ENCODE peak calls at places on chromosomes 12 and 14, in four cellular contexts. U is choroid plexus epithelial cell, I is CMK, H is endothelial cell. M is an unnamed sample.

GRCh38 chr12:129145381-129145780 is 292.1 kb downstream of the GLT1D1 start:
- DNase-seq in U (no peak), I (no peak), H (no peak), M (no peak)

GRCh38 chr12:22262309-22262708 is 72.2 kb downstream of the ST8SIA1 start:
- DNase-seq in U (no peak), I (no peak), H (no peak), M (peak; percentile 23)

GRCh38 chr12:981956-982355 is 9.1 kb upstream of the ERC1 start:
- DNase-seq in U (no peak), I (no peak), H (no peak), M (no peak)

GRCh38 chr14:36524220-36524837 is 4.3 kb upstream of the NKX2-1 start:
- DNase-seq in U (no peak), I (no peak), H (no peak), M (no peak)

GRCh38 chr12:93234641-93235040 is 143.1 kb upstream of the NUDT4 start:
- DNase-seq in U (no peak), I (no peak), H (no peak), M (no peak)

GRCh38 chr12:113145720-113146551 is 3.6 kb upstream of the CFAP73 start:
- DNase-seq in U (peak; percentile 22), I (no peak), H (no peak), M (no peak)

GRCh38 chr12:65958456-65958855 is 134.2 kb downstream of the HMGA2 start:
- DNase-seq in U (no peak), I (no peak), H (no peak), M (no peak)

GRCh38 chr14:22508150-22508457 is 80.9 kb downstream of the DAD1 start:
- DNase-seq in U (no peak), I (no peak), H (no peak), M (no peak)

GRCh38 chr12:118611295-118611694 is 234.9 kb downstream of the SUDS3 start:
- DNase-seq in U (no peak), I (no peak), H (no peak), M (no peak)

GRCh38 chr12:44193281-44193680 is 357.4 kb downstream of the TMEM117 start:
- DNase-seq in U (no peak), I (no peak), H (no peak), M (no peak)

GRCh38 chr14:76011959-76012802 is 26.6 kb downstream of the IFT43 start:
- DNase-seq in U (peak; percentile 84), I (no peak), H (no peak), M (peak; percentile 37)

GRCh38 chr12:130169256-130169655 is 7.0 kb downstream of the FZD10 start:
- DNase-seq in U (no peak), I (no peak), H (no peak), M (no peak)

GRCh38 chr14:81559385-81559784 is 25.7 kb upstream of the SEL1L start:
- DNase-seq in U (no peak), I (no peak), H (no peak), M (no peak)

GRCh38 chr14:33914676-33915516 is 36.0 kb downstream of the EGLN3 start:
- DNase-seq in U (peak; percentile 87), I (no peak), H (no peak), M (peak; percentile 91)

GRCh38 chr12:51520576-51521325 is 70.3 kb upstream of the SCN8A start:
- DNase-seq in U (no peak), I (no peak), H (no peak), M (no peak)

GRCh38 chr12:124904306-124905098 is 9.9 kb downstream of the UBC start:
- DNase-seq in U (peak; percentile 89), I (no peak), H (no peak), M (peak; percentile 91)

GRCh38 chr12:118356809-118357326 is 15.8 kb downstream of the TAOK3 start:
- DNase-seq in U (peak; percentile 94), I (no peak), H (no peak), M (no peak)

GRCh38 chr12:52156757-52157565 is 34.9 kb downstream of the KRT80 start:
- DNase-seq in U (peak; percentile 67), I (peak; percentile 33), H (peak; percentile 88), M (peak; percentile 85)

GRCh38 chr12:15220961-15221885 is at the start of gene RERG:
- DNase-seq in U (peak; percentile 86), I (no peak), H (peak; percentile 96), M (peak; percentile 92)

GRCh38 chr14:104107611-104108569 is 22.4 kb downstream of the ASPG start:
- DNase-seq in U (no peak), I (no peak), H (no peak), M (no peak)

GRCh38 chr12:124188561-124189405 is 106.1 kb upstream of the RFLNA start:
- DNase-seq in U (peak; percentile 40), I (no peak), H (peak; percentile 22), M (peak; percentile 56)

GRCh38 chr14:30058401-30058800 is 130.8 kb upstream of the PRKD1 start:
- DNase-seq in U (peak; percentile 51), I (no peak), H (no peak), M (no peak)

GRCh38 chr12:68067762-68068376 is 78.6 kb downstream of the IFNG-AS1 start:
- DNase-seq in U (peak; percentile 15), I (no peak), H (no peak), M (no peak)

GRCh38 chr12:28034271-28034670 is 61.7 kb upstream of the PTHLH start:
- DNase-seq in U (no peak), I (no peak), H (no peak), M (no peak)

GRCh38 chr14:93961610-93962009 is 14.8 kb downstream of the ASB2 start:
- DNase-seq in U (no peak), I (no peak), H (no peak), M (no peak)

GRCh38 chr14:85527458-85527857 is 2.5 kb upstream of the FLRT2 start:
- DNase-seq in U (peak; percentile 47), I (no peak), H (no peak), M (no peak)

GRCh38 chr12:114400395-114400794 is 5.5 kb downstream of the TBX5 start:
- DNase-seq in U (no peak), I (no peak), H (no peak), M (no peak)